ENCODE peak calls at places on chromosome 3, in five cellular contexts. R is PC-3, Z is HL-60, A is IMR-90, G is A549. Y is an unnamed sample.

GRCh38 chr3:1275495-1275894 is 182.7 kb downstream of the CNTN6 start:
- DNase-seq in A (no peak), G (peak), Z (no peak), R (no peak), Y (peak)

GRCh38 chr3:182682263-182683229 is 110.8 kb upstream of the ATP11B start:
- DNase-seq in R (peak), A (peak), G (peak), Z (no peak), Y (peak)

GRCh38 chr3:182920515-182921084 is 59.7 kb downstream of the DCUN1D1 start:
- DNase-seq in A (no peak), Z (no peak), G (peak), R (peak), Y (peak)

GRCh38 chr3:129352650-129353588 is 74.2 kb downstream of the HMCES start:
- DNase-seq in R (peak), Z (no peak), A (no peak), G (no peak), Y (no peak)

GRCh38 chr3:158570999-158571702 is at the start of gene MLF1:
- DNase-seq in R (peak), Z (peak), G (peak), A (peak), Y (peak)

GRCh38 chr3:15527031-15527459 is 5.5 kb upstream of the COLQ start:
- DNase-seq in R (peak), Z (no peak), G (no peak), A (peak), Y (peak)

GRCh38 chr3:64150527-64151238 is 74.6 kb downstream of the PRICKLE2 start:
- DNase-seq in R (peak), Z (no peak), A (peak), G (peak), Y (peak)

GRCh38 chr3:28376424-28376823 is 27.8 kb upstream of the AZI2 start:
- DNase-seq in R (no peak), A (peak), G (no peak), Z (peak), Y (peak)

GRCh38 chr3:4772171-4772804 is 206.9 kb upstream of the BHLHE40 start:
- DNase-seq in A (peak), G (no peak), R (peak), Z (no peak), Y (peak)

GRCh38 chr3:12906141-12906915 is 65.0 kb upstream of the RPL32 start:
- DNase-seq in R (no peak), Z (no peak), A (no peak), G (no peak), Y (no peak)

GRCh38 chr3:2172561-2173171 is 74.0 kb downstream of the CNTN4 start:
- DNase-seq in G (no peak), R (no peak), A (no peak), Z (no peak), Y (no peak)

GRCh38 chr3:108301695-108302404 is 5.5 kb downstream of the HHLA2 start:
- DNase-seq in Z (no peak), A (peak), G (no peak), R (peak), Y (no peak)
- H3K4me3 ChIP-seq in Z (no peak), A (no peak), G (no peak), R (no peak), Y (no peak)

GRCh38 chr3:137349949-137350348 is 392.2 kb downstream of the IL20RB start:
- DNase-seq in R (no peak), A (no peak), G (no peak), Z (no peak), Y (no peak)
- TF ChIP-seq CTCF in R (no peak), A (no peak), G (no peak), Z (no peak), Y (no peak)

GRCh38 chr3:113894927-113895326 is 52.9 kb upstream of the ZDHHC23 start:
- DNase-seq in G (no peak), A (no peak), Z (no peak), R (no peak), Y (no peak)

GRCh38 chr3:113896930-113897329 is 50.9 kb upstream of the ZDHHC23 start:
- DNase-seq in A (no peak), Z (no peak), R (no peak), G (no peak), Y (no peak)

GRCh38 chr3:113898892-113899291 is 48.9 kb upstream of the ZDHHC23 start:
- DNase-seq in A (peak), R (no peak), Z (peak), G (no peak), Y (peak)

GRCh38 chr3:113895964-113896363 is 51.8 kb upstream of the ZDHHC23 start:
- DNase-seq in Z (no peak), A (no peak), R (peak), G (no peak), Y (no peak)

GRCh38 chr3:113897373-113897777 is 50.4 kb upstream of the ZDHHC23 start:
- DNase-seq in A (no peak), Z (no peak), G (no peak), R (peak), Y (no peak)
- H3K4me3 ChIP-seq in A (no peak), Z (no peak), G (no peak), R (peak), Y (no peak)

DNA sequence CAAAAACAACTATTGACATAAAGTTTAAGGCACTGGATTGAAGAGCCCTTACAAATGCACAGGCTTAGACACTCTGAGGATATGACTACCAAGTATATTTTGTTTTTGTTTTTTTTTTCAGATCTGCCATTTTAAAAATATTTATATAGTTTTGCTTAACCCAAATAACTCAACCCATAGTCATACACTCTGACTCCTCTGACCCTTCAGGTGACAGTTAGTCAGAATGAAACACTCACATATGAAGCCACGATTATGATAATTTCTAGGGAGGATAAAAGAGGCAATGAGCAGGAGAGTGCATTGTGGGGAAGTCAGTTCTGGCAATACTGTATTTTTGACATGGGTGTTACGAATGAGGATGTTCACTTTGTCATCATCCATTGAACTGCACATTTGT is 774.7 kb downstream of the MECOM start:
- DNase-seq in Z (no peak), G (no peak), A (no peak), R (peak), Y (no peak)
- TF ChIP-seq CTCF in Z (no peak), G (no peak), A (no peak), R (no peak), Y (no peak)

GRCh38 chr3:36455406-36455805 is 75.1 kb downstream of the STAC start:
- DNase-seq in Z (no peak), R (no peak), A (no peak), G (no peak), Y (no peak)
- H3K4me3 ChIP-seq in Z (no peak), R (no peak), A (no peak), G (no peak), Y (no peak)

GRCh38 chr3:94336076-94336741 is 273.3 kb downstream of the NSUN3 start:
- DNase-seq in G (peak), Z (no peak), R (peak), A (peak), Y (peak)
- TF ChIP-seq CTCF in G (peak), Z (no peak), R (peak), A (peak), Y (peak)

DNA sequence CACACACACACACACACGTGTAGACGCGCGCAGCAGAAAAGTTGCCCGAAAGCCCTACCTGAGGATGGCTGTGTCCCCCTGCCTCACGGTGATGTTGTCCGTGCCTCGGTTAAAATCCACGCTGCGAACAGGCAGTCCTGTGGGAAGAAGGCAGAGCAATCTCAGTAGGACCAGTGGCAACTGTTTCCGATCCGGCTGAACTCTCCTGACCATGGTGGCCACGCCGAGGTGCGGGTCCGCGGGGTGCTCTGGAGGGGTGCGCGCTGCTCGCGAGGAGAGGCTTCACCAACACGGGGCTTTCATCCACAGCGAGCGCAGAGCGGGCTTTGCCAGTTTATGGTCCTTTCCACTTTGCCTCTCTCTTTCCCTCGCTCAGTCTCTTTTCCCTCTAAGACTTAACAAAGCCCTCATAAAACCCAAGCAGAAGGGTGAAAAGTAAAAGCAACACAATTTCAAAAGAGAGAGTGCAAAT is 432 bp downstream of the LSAMP start:
- DNase-seq in G (no peak), R (no peak), A (no peak), Z (no peak), Y (no peak)
- H3K4me3 ChIP-seq in G (no peak), R (peak), A (peak), Z (no peak), Y (peak)

GRCh38 chr3:45173776-45174175 is 27.6 kb upstream of the CDCP1 start:
- DNase-seq in A (no peak), Z (no peak), R (no peak), G (no peak), Y (no peak)
- TF ChIP-seq CTCF in A (no peak), Z (no peak), R (no peak), G (no peak), Y (no peak)

GRCh38 chr3:186394566-186395217 is 32.7 kb upstream of the DGKG start:
- DNase-seq in A (no peak), G (no peak), Z (no peak), R (no peak), Y (no peak)
- H3K4me3 ChIP-seq in A (no peak), G (no peak), Z (no peak), R (no peak), Y (no peak)

GRCh38 chr3:11774296-11774877 is 72.3 kb downstream of the TAMM41 start:
- DNase-seq in Z (no peak), G (peak), A (peak), R (peak), Y (peak)
- TF ChIP-seq CTCF in Z (peak), G (peak), A (peak), R (peak), Y (peak)

Y was measured in fibroblast of mammary gland.